ENCODE peak calls at places on chromosomes 5 and 9, in nine cellular contexts. I is PC-3; R is CD8-positive, alpha-beta T cell; O is lower lobe of right lung; Q is upper lobe of right lung; L is uterus; P is brain microvascular endothelial cell; Z is CD4-positive, alpha-beta memory T cell; E is tibial nerve. X is an unnamed sample.

GRCh38 chr9:137607141-137607857 is 1.8 kb downstream of the ARRDC1 start:
- DNase-seq in I (peak), R (no peak), O (no peak), Q (peak), L (no peak), P (no peak), Z (no peak), E (no peak), X (no peak)

GRCh38 chr5:143714629-143715028 is 97.3 kb upstream of the HMHB1 start:
- DNase-seq in I (peak), R (no peak), O (peak), Q (peak), L (no peak), P (no peak), Z (no peak), E (no peak), X (no peak)

GRCh38 chr5:128252794-128253193 is 169.2 kb downstream of the SLC12A2 start:
- DNase-seq in I (no peak), R (no peak), O (no peak), Q (no peak), L (no peak), P (no peak), Z (no peak), E (no peak), X (no peak)

GRCh38 chr9:112112519-112112918 is 62.6 kb downstream of the SUSD1 start:
- DNase-seq in I (peak), R (no peak), O (no peak), Q (no peak), L (no peak), P (peak), Z (no peak), E (no peak), X (no peak)

GRCh38 chr9:123925161-123925560 is 4.8 kb downstream of the DENND1A start:
- DNase-seq in I (peak), R (no peak), O (no peak), Q (no peak), L (no peak), P (no peak), Z (no peak), E (no peak), X (no peak)

GRCh38 chr9:121213136-121213806 is 11.6 kb upstream of the RAB14 start:
- DNase-seq in I (peak), R (peak), O (peak), Q (peak), L (peak), P (peak), Z (peak), E (peak), X (peak)

GRCh38 chr9:133763272-133764183 is 25.4 kb upstream of the SARDH start:
- DNase-seq in I (no peak), R (peak), O (peak), Q (peak), L (peak), P (peak), Z (no peak), E (no peak), X (peak)

GRCh38 chr5:153953411-153953810 is 85.3 kb downstream of the FAM114A2 start:
- DNase-seq in I (no peak), R (no peak), O (no peak), Q (no peak), L (no peak), P (no peak), Z (no peak), E (no peak), X (no peak)

GRCh38 chr9:92759990-92760893 is 4.4 kb downstream of the BICD2 start:
- DNase-seq in I (no peak), R (no peak), O (peak), Q (peak), L (peak), P (no peak), Z (no peak), E (no peak), X (no peak)

GRCh38 chr5:56119050-56119449 is 114.1 kb downstream of the ANKRD55 start:
- DNase-seq in I (no peak), R (no peak), O (no peak), Q (no peak), L (no peak), P (no peak), Z (no peak), E (no peak), X (no peak)

GRCh38 chr9:2570615-2571479 is 50.7 kb upstream of the VLDLR start:
- DNase-seq in I (peak), R (no peak), O (peak), Q (peak), L (peak), P (peak), Z (no peak), E (peak), X (peak)

GRCh38 chr9:34289159-34289558 is 39.9 kb downstream of the KIF24 start:
- DNase-seq in I (no peak), R (no peak), O (no peak), Q (no peak), L (no peak), P (no peak), Z (no peak), E (no peak), X (no peak)

GRCh38 chr9:90864779-90865178 is 63.2 kb downstream of the SYK start:
- DNase-seq in I (no peak), R (no peak), O (no peak), Q (no peak), L (no peak), P (no peak), Z (no peak), E (no peak), X (no peak)

GRCh38 chr9:16368425-16369087 is 501.9 kb downstream of the BNC2 start:
- DNase-seq in I (peak), R (peak), O (no peak), Q (no peak), L (no peak), P (no peak), Z (no peak), E (no peak), X (no peak)

GRCh38 chr5:106640511-106640910 is 1030.2 kb downstream of the EFNA5 start:
- DNase-seq in I (no peak), R (no peak), O (no peak), Q (no peak), L (no peak), P (no peak), Z (no peak), E (no peak), X (no peak)

GRCh38 chr5:57412010-57412409 is 70.6 kb downstream of the ACTBL2 start:
- DNase-seq in I (peak), R (no peak), O (no peak), Q (no peak), L (no peak), P (peak), Z (no peak), E (no peak), X (no peak)

GRCh38 chr9:123327697-123328100 is 28.3 kb upstream of the CRB2 start:
- DNase-seq in I (peak), R (no peak), O (peak), Q (peak), L (no peak), P (no peak), Z (no peak), E (no peak), X (no peak)

GRCh38 chr9:96661711-96662110 is 6.6 kb upstream of the PRXL2C start:
- DNase-seq in I (no peak), R (no peak), O (no peak), Q (no peak), L (no peak), P (peak), Z (no peak), E (no peak), X (no peak)

GRCh38 chr5:82352146-82352791 is 74.1 kb upstream of the RPS23 start:
- DNase-seq in I (peak), R (no peak), O (no peak), Q (no peak), L (no peak), P (peak), Z (no peak), E (no peak), X (no peak)

GRCh38 chr9:136594492-136594891 is 48.6 kb upstream of the NOTCH1 start:
- DNase-seq in I (no peak), R (no peak), O (no peak), Q (no peak), L (no peak), P (no peak), Z (no peak), E (no peak), X (no peak)

GRCh38 chr9:34547960-34548603 is 25.3 kb upstream of the ENHO start:
- DNase-seq in I (no peak), R (no peak), O (peak), Q (peak), L (peak), P (peak), Z (no peak), E (peak), X (peak)

GRCh38 chr5:110070836-110071235 is 381.1 kb downstream of the MAN2A1 start:
- DNase-seq in I (no peak), R (no peak), O (no peak), Q (no peak), L (no peak), P (no peak), Z (no peak), E (no peak), X (no peak)

GRCh38 chr5:124259017-124259416 is 487.4 kb downstream of the ZNF608 start:
- DNase-seq in I (peak), R (no peak), O (no peak), Q (no peak), L (no peak), P (no peak), Z (no peak), E (no peak), X (no peak)

GRCh38 chr5:180869587-180869986 is 8.5 kb upstream of the ZFP62 start:
- DNase-seq in I (peak), R (no peak), O (no peak), Q (no peak), L (no peak), P (no peak), Z (no peak), E (peak), X (no peak)

GRCh38 chr9:124764774-124765438 is 6.2 kb downstream of the NR6A1 start:
- DNase-seq in I (peak), R (no peak), O (no peak), Q (no peak), L (no peak), P (no peak), Z (no peak), E (no peak), X (no peak)

GRCh38 chr9:91433180-91433579 is 9.5 kb upstream of the NFIL3 start:
- DNase-seq in I (peak), R (no peak), O (no peak), Q (no peak), L (no peak), P (peak), Z (no peak), E (no peak), X (no peak)

GRCh38 chr9:101047848-101048402 is 19.4 kb downstream of the PLPPR1 start:
- DNase-seq in I (peak), R (no peak), O (no peak), Q (no peak), L (no peak), P (no peak), Z (no peak), E (no peak), X (no peak)

GRCh38 chr5:53405396-53405795 is 75.0 kb upstream of the FST start:
- DNase-seq in I (no peak), R (no peak), O (no peak), Q (no peak), L (no peak), P (no peak), Z (no peak), E (no peak), X (no peak)

GRCh38 chr5:140710899-140711552 is 10.8 kb downstream of the ZMAT2 start:
- DNase-seq in I (peak), R (peak), O (peak), Q (peak), L (peak), P (peak), Z (peak), E (peak), X (peak)

GRCh38 chr9:127185181-127185580 is 62.7 kb upstream of the ANGPTL2 start:
- DNase-seq in I (no peak), R (no peak), O (no peak), Q (peak), L (no peak), P (no peak), Z (no peak), E (no peak), X (no peak)

GRCh38 chr5:31781772-31782171 is 142.8 kb downstream of the PDZD2 start:
- DNase-seq in I (peak), R (no peak), O (no peak), Q (no peak), L (no peak), P (no peak), Z (no peak), E (no peak), X (no peak)

GRCh38 chr9:26745111-26745510 is 147.5 kb downstream of the CAAP1 start:
- DNase-seq in I (no peak), R (no peak), O (no peak), Q (no peak), L (no peak), P (no peak), Z (no peak), E (no peak), X (no peak)

GRCh38 chr9:130433168-130433946 is 11.4 kb upstream of the ASS1 start:
- DNase-seq in I (peak), R (peak), O (no peak), Q (no peak), L (peak), P (peak), Z (no peak), E (no peak), X (no peak)
- H3K4me3 ChIP-seq in I (peak), R (peak), O (peak), Q (peak), L (no peak), P (peak), Z (no peak), E (peak), X (peak)

GRCh38 chr9:72412483-72413040 is 47.6 kb upstream of the ZFAND5 start:
- DNase-seq in I (no peak), R (no peak), O (no peak), Q (no peak), L (no peak), P (no peak), Z (no peak), E (no peak), X (no peak)

GRCh38 chr9:72410214-72410613 is 45.2 kb upstream of the ZFAND5 start:
- DNase-seq in I (no peak), R (no peak), O (no peak), Q (no peak), L (no peak), P (no peak), Z (no peak), E (no peak), X (no peak)

GRCh38 chr9:72402744-72403143 is 37.7 kb upstream of the ZFAND5 start:
- DNase-seq in I (no peak), R (no peak), O (no peak), Q (no peak), L (no peak), P (no peak), Z (no peak), E (no peak), X (no peak)

GRCh38 chr9:72401396-72401795 is 36.4 kb upstream of the ZFAND5 start:
- DNase-seq in I (no peak), R (no peak), O (no peak), Q (no peak), L (no peak), P (no peak), Z (no peak), E (no peak), X (no peak)

DNA sequence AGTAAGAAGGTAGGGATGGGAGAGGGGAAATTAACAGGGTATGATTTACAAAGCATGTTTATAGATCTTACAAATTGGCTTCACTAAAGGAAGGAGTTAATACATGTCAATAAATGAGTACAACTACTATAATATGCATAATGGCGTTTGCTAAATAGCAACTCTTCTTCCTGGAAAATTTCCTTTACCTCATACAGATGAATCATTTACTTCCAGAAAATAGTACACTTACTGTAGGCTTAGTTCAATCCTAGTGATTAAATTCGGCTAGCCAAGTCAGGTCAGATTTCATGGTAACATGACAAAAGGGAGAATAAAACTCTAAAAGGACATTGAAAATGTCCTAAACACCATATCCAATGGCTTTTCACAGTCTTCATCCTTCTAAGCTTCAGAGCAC is 42.0 kb upstream of the ZFAND5 start:
- DNase-seq in I (no peak), R (no peak), O (no peak), Q (no peak), L (no peak), P (no peak), Z (no peak), E (no peak), X (no peak)
- H3K27ac ChIP-seq in I (no peak), R (no peak), O (no peak), Q (no peak), L (no peak), P (no peak), Z (no peak), E (no peak), X (no peak)

GRCh38 chr5:135190345-135191083 is 156.5 kb upstream of the PITX1 start:
- DNase-seq in I (no peak), R (no peak), O (no peak), Q (no peak), L (no peak), P (no peak), Z (no peak), E (no peak), X (no peak)
- H3K4me3 ChIP-seq in I (peak), R (peak), O (peak), Q (peak), L (no peak), P (no peak), Z (no peak), E (peak), X (peak)

GRCh38 chr5:67266654-67267350 is 70.2 kb upstream of the CD180 start:
- DNase-seq in I (no peak), R (no peak), O (no peak), Q (no peak), L (no peak), P (no peak), Z (no peak), E (no peak), X (no peak)

GRCh38 chr5:67272453-67273130 is 76.0 kb upstream of the CD180 start:
- DNase-seq in I (no peak), R (no peak), O (no peak), Q (no peak), L (no peak), P (no peak), Z (no peak), E (peak), X (no peak)

GRCh38 chr5:67267522-67268232 is 71.1 kb upstream of the CD180 start:
- DNase-seq in I (no peak), R (no peak), O (no peak), Q (no peak), L (peak), P (no peak), Z (no peak), E (no peak), X (no peak)

GRCh38 chr5:67265951-67266350 is 69.4 kb upstream of the CD180 start:
- DNase-seq in I (no peak), R (no peak), O (no peak), Q (no peak), L (no peak), P (no peak), Z (no peak), E (no peak), X (no peak)

DNA sequence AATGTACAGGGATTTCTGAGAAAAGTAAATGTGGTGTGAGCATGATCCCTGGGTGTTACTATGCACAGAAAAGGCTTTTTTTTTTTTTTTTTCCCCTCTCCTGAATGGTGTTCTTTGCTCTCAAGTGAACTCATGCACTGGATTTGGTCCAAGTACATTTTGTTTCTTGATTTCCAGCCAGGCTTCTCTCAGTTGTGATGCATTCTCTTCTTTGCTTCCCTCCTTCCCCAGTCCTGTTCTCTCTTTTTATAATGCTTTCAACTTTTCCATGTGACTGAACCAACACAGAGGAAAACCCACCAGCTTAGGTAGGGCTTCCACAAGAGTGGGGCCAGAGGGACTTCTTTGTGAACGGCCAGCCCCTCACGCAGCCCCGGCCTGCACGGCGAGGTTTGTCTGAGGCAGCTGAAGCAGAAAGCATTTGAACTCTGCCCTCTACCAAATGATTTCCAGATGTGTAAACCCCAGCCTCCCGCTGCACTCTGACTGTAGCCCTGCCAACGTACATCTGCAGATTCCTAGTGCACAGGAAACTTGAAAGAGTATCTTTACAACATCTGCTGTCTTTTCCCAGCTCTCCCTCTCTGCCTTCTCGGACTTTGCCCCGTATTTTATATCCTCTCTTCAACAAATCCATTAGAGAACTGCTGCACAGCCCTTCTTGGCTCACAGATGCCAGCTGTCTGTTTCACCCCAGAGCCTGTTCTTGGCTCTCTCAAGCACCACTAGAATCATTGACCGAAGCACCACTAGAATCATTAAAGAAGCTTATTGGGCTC is 71.8 kb upstream of the CD180 start:
- DNase-seq in I (peak), R (no peak), O (no peak), Q (peak), L (peak), P (peak), Z (no peak), E (peak), X (peak)
- H3K27ac ChIP-seq in I (no peak), R (no peak), O (peak), Q (peak), L (peak), P (peak), Z (no peak), E (peak), X (peak)

GRCh38 chr5:127003798-127004495 is 26.4 kb downstream of the MARCHF3 start:
- DNase-seq in I (no peak), R (no peak), O (no peak), Q (no peak), L (no peak), P (no peak), Z (no peak), E (no peak), X (no peak)
- H3K4me3 ChIP-seq in I (no peak), R (no peak), O (no peak), Q (no peak), L (no peak), P (no peak), Z (no peak), E (no peak), X (no peak)

GRCh38 chr5:159450417-159450816 is 120.1 kb upstream of the IL12B start:
- DNase-seq in I (no peak), R (no peak), O (no peak), Q (no peak), L (no peak), P (no peak), Z (no peak), E (no peak), X (peak)

GRCh38 chr5:159449925-159450324 is 119.6 kb upstream of the IL12B start:
- DNase-seq in I (peak), R (no peak), O (no peak), Q (no peak), L (no peak), P (no peak), Z (no peak), E (no peak), X (peak)

GRCh38 chr5:159453209-159453608 is 122.9 kb upstream of the IL12B start:
- DNase-seq in I (no peak), R (no peak), O (no peak), Q (no peak), L (no peak), P (no peak), Z (no peak), E (no peak), X (peak)

GRCh38 chr5:159452480-159453167 is 122.3 kb upstream of the IL12B start:
- DNase-seq in I (no peak), R (no peak), O (no peak), Q (no peak), L (no peak), P (no peak), Z (no peak), E (no peak), X (no peak)

GRCh38 chr5:159451197-159452052 is 121.1 kb upstream of the IL12B start:
- DNase-seq in I (peak), R (no peak), O (no peak), Q (no peak), L (peak), P (peak), Z (no peak), E (peak), X (peak)
- H3K27ac ChIP-seq in I (peak), R (no peak), O (no peak), Q (no peak), L (peak), P (peak), Z (no peak), E (no peak), X (peak)